ENCODE peak calls at places on chromosomes 3 and 15, in nine cellular contexts. J is HCT116; O is activated T-cell treated with anti-CD3 and anti-CD28 coated beads, Interleukin-2, amount 50 U/mL, for 1 hour; Z is AG09309; K is stimulated activated CD4-positive, alpha-beta T cell treated with anti-CD3 and anti-CD28 coated beads, Interleukin-2, amount 100 ng/mL, for 24 hours; R is dermis microvascular lymphatic vessel endothelial cell; V is NCI-H446; U is CD8-positive, alpha-beta T cell; I is HepG2. A is an unnamed sample.

GRCh38 chr15:85792872-85793621 is 1.7 kb downstream of the KLHL25 start:
- DNase-seq in J (no peak), O (no peak), Z (no peak), K (peak; percentile 42), R (no peak), V (no peak), U (no peak), I (no peak), A (no peak)

GRCh38 chr3:23938657-23939056 is 6.4 kb upstream of the NR1D2 start:
- DNase-seq in J (no peak), O (no peak), Z (no peak), K (no peak), R (no peak), V (no peak), U (no peak), I (no peak), A (no peak)

GRCh38 chr3:119781330-119782198 is at the start of gene NR1I2:
- DNase-seq in J (no peak), O (no peak), Z (no peak), K (no peak), R (no peak), V (no peak), U (no peak), I (peak; percentile 60), A (no peak)

GRCh38 chr3:170096342-170096741 is 58.5 kb downstream of the GPR160 start:
- DNase-seq in J (no peak), O (no peak), Z (no peak), K (no peak), R (no peak), V (no peak), U (no peak), I (no peak), A (no peak)

GRCh38 chr3:117688583-117688982 is 979.0 kb downstream of the TUSC7 start:
- DNase-seq in J (no peak), O (no peak), Z (no peak), K (no peak), R (no peak), V (peak; percentile 41), U (no peak), I (no peak), A (no peak)

GRCh38 chr3:103813955-103814354 is 1379.1 kb downstream of the ZPLD1 start:
- DNase-seq in J (no peak), O (no peak), Z (no peak), K (no peak), R (no peak), V (no peak), U (no peak), I (no peak), A (no peak)

GRCh38 chr3:52195823-52196331 is 2.1 kb upstream of the ALAS1 start:
- DNase-seq in J (no peak), O (no peak), Z (peak; percentile 62), K (no peak), R (peak; percentile 21), V (no peak), U (no peak), I (peak; percentile 61), A (no peak)

GRCh38 chr3:150107429-150108175 is 136.9 kb upstream of the PFN2 start:
- DNase-seq in J (no peak), O (no peak), Z (no peak), K (no peak), R (no peak), V (no peak), U (no peak), I (no peak), A (no peak)

GRCh38 chr15:34665498-34666116 is 82.2 kb upstream of the GOLGA8B start:
- DNase-seq in J (no peak), O (no peak), Z (no peak), K (no peak), R (no peak), V (no peak), U (no peak), I (no peak), A (no peak)

GRCh38 chr3:129016725-129017530 is 15.8 kb downstream of the EFCC1 start:
- DNase-seq in J (no peak), O (peak; percentile 41), Z (no peak), K (no peak), R (peak; percentile 69), V (no peak), U (no peak), I (no peak), A (peak; percentile 43)

GRCh38 chr3:20564966-20565365 is 379.0 kb upstream of the SGO1 start:
- DNase-seq in J (no peak), O (no peak), Z (no peak), K (no peak), R (no peak), V (no peak), U (no peak), I (no peak), A (no peak)

GRCh38 chr15:25543156-25543555 is 104.3 kb upstream of the UBE3A start:
- DNase-seq in J (no peak), O (no peak), Z (peak; percentile 18), K (no peak), R (no peak), V (peak; percentile 37), U (no peak), I (no peak), A (no peak)

GRCh38 chr15:70437882-70438331 is 325.5 kb downstream of the UACA start:
- DNase-seq in J (no peak), O (no peak), Z (no peak), K (no peak), R (no peak), V (no peak), U (no peak), I (no peak), A (no peak)

GRCh38 chr3:193680220-193680619 is 87.2 kb downstream of the OPA1 start:
- DNase-seq in J (no peak), O (no peak), Z (no peak), K (no peak), R (no peak), V (no peak), U (no peak), I (no peak), A (no peak)

GRCh38 chr3:161043343-161044035 is 61.7 kb downstream of the B3GALNT1 start:
- DNase-seq in J (no peak), O (no peak), Z (no peak), K (no peak), R (no peak), V (no peak), U (no peak), I (no peak), A (no peak)

GRCh38 chr3:143443851-143444331 is 324.3 kb downstream of the CHST2 start:
- DNase-seq in J (peak; percentile 77), O (no peak), Z (peak; percentile 89), K (peak; percentile 19), R (peak; percentile 99), V (no peak), U (no peak), I (no peak), A (no peak)